ENCODE peak calls at places on chromosome 3, in six cellular contexts. D, K, Z, G, I and B are unnamed samples.

GRCh38 chr3:48984648-48985047 is 5.4 kb upstream of the P4HTM start:
- DNase-seq in Z (no peak), K (no peak), D (no peak), G (no peak), I (no peak), B (no peak)

GRCh38 chr3:147390589-147391569 is 15.5 kb downstream of the ZIC4 start:
- DNase-seq in K (no peak), I (no peak), Z (no peak), D (no peak), G (no peak), B (no peak)

GRCh38 chr3:10283638-10284037 is 9.1 kb downstream of the GHRL start:
- DNase-seq in D (no peak), Z (no peak), I (no peak), K (no peak), G (no peak), B (peak; percentile 90)

GRCh38 chr3:148958681-148959080 is 32.7 kb upstream of the GYG1 start:
- DNase-seq in Z (no peak), G (no peak), I (no peak), D (no peak), K (no peak), B (no peak)

GRCh38 chr3:7315037-7315436 is 454.1 kb downstream of the GRM7 start:
- DNase-seq in Z (no peak), K (no peak), I (no peak), D (no peak), G (no peak), B (no peak)

GRCh38 chr3:159807137-159808028 is 181.3 kb upstream of the IL12A start:
- DNase-seq in G (no peak), I (no peak), Z (no peak), K (no peak), D (no peak), B (no peak)

GRCh38 chr3:45528429-45528828 is 66.1 kb upstream of the LIMD1 start:
- DNase-seq in K (no peak), G (no peak), D (no peak), Z (no peak), I (peak; percentile 50), B (no peak)

GRCh38 chr3:158679547-158680000 is 7.1 kb upstream of the LXN start:
- DNase-seq in G (peak; percentile 29), K (no peak), Z (no peak), D (no peak), I (peak; percentile 42), B (no peak)

GRCh38 chr3:13276438-13277129 is 143.5 kb downstream of the NUP210 start:
- DNase-seq in G (no peak), K (no peak), Z (no peak), I (no peak), D (peak; percentile 77), B (peak; percentile 41)

GRCh38 chr3:24628523-24629258 is 134.0 kb upstream of the THRB start:
- DNase-seq in K (no peak), G (no peak), I (no peak), D (no peak), Z (no peak), B (no peak)

GRCh38 chr3:7574435-7574834 is 713.5 kb downstream of the GRM7 start:
- DNase-seq in G (no peak), D (no peak), K (no peak), I (no peak), Z (no peak), B (no peak)

GRCh38 chr3:135860761-135861160 is 104.8 kb upstream of the PPP2R3A start:
- DNase-seq in G (no peak), Z (no peak), K (no peak), I (no peak), D (no peak), B (no peak)

GRCh38 chr3:186418601-186419238 is 56.7 kb upstream of the DGKG start:
- DNase-seq in G (peak; percentile 70), Z (no peak), I (no peak), D (no peak), K (no peak), B (no peak)

GRCh38 chr3:138127636-138128365 is 4.4 kb downstream of the A4GNT start:
- DNase-seq in Z (no peak), D (no peak), I (no peak), G (no peak), K (no peak), B (no peak)

GRCh38 chr3:195259564-195260285 is 11.2 kb downstream of the XXYLT1 start:
- DNase-seq in D (peak; percentile 98), K (no peak), I (peak; percentile 98), Z (peak; percentile 96), G (peak; percentile 84), B (peak; percentile 79)

GRCh38 chr3:178083906-178084823 is 452.1 kb upstream of the KCNMB2 start:
- DNase-seq in D (no peak), I (peak; percentile 48), Z (no peak), G (no peak), K (no peak), B (peak; percentile 68)

GRCh38 chr3:180913582-180914404 is 1.3 kb downstream of the FXR1 start:
- DNase-seq in D (no peak), K (no peak), I (peak; percentile 51), G (no peak), Z (no peak), B (no peak)

GRCh38 chr3:47825590-47825989 is 22.7 kb downstream of the DHX30 start:
- DNase-seq in Z (no peak), D (no peak), G (no peak), K (no peak), I (peak; percentile 14), B (no peak)

GRCh38 chr3:41102053-41102556 is 97.2 kb upstream of the CTNNB1 start:
- DNase-seq in D (no peak), G (no peak), K (no peak), Z (no peak), I (no peak), B (no peak)